ENCODE peak calls at places on chromosome 16, in ten cellular contexts. P, Y, Q, X, K, G, I, M, L and V are unnamed samples.
A peak's percentile ranks its signal among the peaks of the same experiment; 100 is the strongest.

GRCh38 chr16:71883193-71883848 is 661 bp downstream of the ZNF821 start:
- DNase-seq in P (peak; percentile 11), Y (peak; percentile 88), Q (peak; percentile 78), X (peak; percentile 54), K (peak; percentile 56), G (no peak), I (peak; percentile 23), M (peak; percentile 6), L (peak; percentile 55), V (peak; percentile 23)

GRCh38 chr16:56662357-56663354 is 4.9 kb downstream of the MT1F start:
- DNase-seq in P (no peak), Y (peak; percentile 52), Q (peak; percentile 65), X (no peak), K (no peak), G (no peak), I (no peak), M (no peak), L (no peak), V (no peak)

GRCh38 chr16:65002265-65002664 is 119.6 kb downstream of the CDH11 start:
- DNase-seq in P (peak; percentile 81), Y (no peak), Q (no peak), X (no peak), K (no peak), G (no peak), I (no peak), M (peak; percentile 91), L (no peak), V (no peak)

GRCh38 chr16:20761175-20761574 is 2.6 kb upstream of the ACSM3 start:
- DNase-seq in P (no peak), Y (no peak), Q (no peak), X (no peak), K (no peak), G (no peak), I (no peak), M (no peak), L (no peak), V (no peak)

GRCh38 chr16:47815655-47816054 is 340.1 kb downstream of the ABCC12 start:
- DNase-seq in P (peak; percentile 17), Y (no peak), Q (no peak), X (no peak), K (no peak), G (no peak), I (peak; percentile 21), M (no peak), L (no peak), V (no peak)

GRCh38 chr16:17116595-17117322 is 354.0 kb downstream of the XYLT1 start:
- DNase-seq in P (no peak), Y (no peak), Q (no peak), X (no peak), K (no peak), G (no peak), I (no peak), M (no peak), L (no peak), V (no peak)

GRCh38 chr16:23351360-23351759 is 49.3 kb downstream of the SCNN1B start:
- DNase-seq in P (no peak), Y (no peak), Q (no peak), X (no peak), K (no peak), G (no peak), I (no peak), M (no peak), L (no peak), V (no peak)

GRCh38 chr16:28292731-28293588 is 635 bp downstream of the SBK1 start:
- DNase-seq in P (no peak), Y (peak; percentile 95), Q (peak; percentile 94), X (no peak), K (peak; percentile 47), G (no peak), I (no peak), M (no peak), L (no peak), V (no peak)

GRCh38 chr16:54935411-54936085 is 4.9 kb downstream of the IRX5 start:
- DNase-seq in P (peak; percentile 8), Y (no peak), Q (peak; percentile 6), X (no peak), K (no peak), G (no peak), I (peak; percentile 43), M (no peak), L (no peak), V (peak; percentile 58)

GRCh38 chr16:82651921-82652601 is 25.3 kb downstream of the CDH13 start:
- DNase-seq in P (no peak), Y (no peak), Q (no peak), X (no peak), K (no peak), G (no peak), I (no peak), M (no peak), L (no peak), V (no peak)

GRCh38 chr16:67529639-67530012 is 997 bp downstream of the RIPOR1 start:
- DNase-seq in P (peak; percentile 31), Y (no peak), Q (peak; percentile 44), X (no peak), K (no peak), G (no peak), I (peak; percentile 25), M (no peak), L (no peak), V (peak; percentile 31)

DNA sequence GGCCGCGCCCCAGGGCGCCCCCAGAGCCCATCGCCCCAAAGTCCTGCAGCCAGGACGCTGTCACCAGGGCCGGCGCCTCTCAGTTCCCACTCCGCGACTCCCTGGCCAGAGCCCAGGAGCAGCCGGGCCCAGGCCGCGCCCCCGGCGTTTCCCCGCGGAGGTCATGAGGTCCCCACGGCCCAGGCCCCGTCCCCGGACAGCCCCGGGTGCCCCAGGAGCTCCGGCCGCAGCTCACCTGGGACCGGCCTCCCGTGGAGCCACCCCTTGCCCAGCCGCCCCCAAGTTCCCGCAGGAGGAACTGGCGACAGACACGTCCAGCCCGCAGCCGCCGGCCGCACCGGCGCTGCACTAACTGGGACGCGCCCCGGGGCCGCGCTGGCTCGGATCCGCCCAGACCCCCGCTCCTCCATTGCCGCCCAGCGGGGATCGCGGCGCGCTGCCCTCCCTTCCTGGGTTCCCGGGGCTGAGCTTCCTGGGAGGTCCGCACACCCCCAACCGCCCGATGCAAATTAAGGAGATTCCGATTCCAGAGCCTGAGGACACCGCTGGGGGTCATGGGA is 9.7 kb downstream of the AHSP start:
- DNase-seq in P (peak; percentile 9), Y (peak; percentile 63), Q (peak; percentile 73), X (no peak), K (no peak), G (no peak), I (no peak), M (no peak), L (no peak), V (no peak)
- H3K4me3 ChIP-seq in P (peak overlapping the region; percentile 22), Y (peak overlapping the region; percentile 45), Q (peak overlapping the region; percentile 54), X (peak overlapping the region; percentile 32), K (no peak overlapping the region), G (peak overlapping the region; percentile 54), I (no peak overlapping the region), M (no peak overlapping the region), L (no peak overlapping the region), V (no peak overlapping the region)

DNA sequence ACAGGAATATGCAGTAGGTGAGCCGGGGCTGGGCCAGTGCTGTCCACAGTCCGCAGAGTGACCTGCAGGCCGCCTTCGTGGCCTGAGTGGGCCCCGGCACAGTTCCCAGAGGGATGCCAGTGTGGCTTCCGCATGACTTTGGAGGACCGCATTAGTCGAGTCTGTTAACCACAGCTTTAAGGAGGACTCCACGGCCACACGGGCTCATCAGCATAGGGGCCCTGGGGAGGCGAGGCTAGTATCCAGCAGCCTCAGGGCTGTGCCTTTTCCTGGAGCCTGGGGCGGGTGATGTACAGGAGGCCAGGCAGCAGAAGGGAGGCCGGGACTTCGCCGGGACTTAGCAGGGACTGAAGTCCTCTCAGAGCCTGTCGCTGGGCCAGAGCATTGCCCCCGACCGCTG is 13.2 kb downstream of the TSC2 start:
- DNase-seq in P (no peak), Y (no peak), Q (no peak), X (no peak), K (no peak), G (no peak), I (no peak), M (no peak), L (no peak), V (no peak)
- H3K36me3 ChIP-seq in P (peaks cover 16% of the 10 kb centered on the region), Y (peaks cover 7% of the 10 kb centered on the region), Q (peaks cover under 1% of the 10 kb centered on the region), X (peaks cover 14% of the 10 kb centered on the region), K (peaks cover 67% of the 10 kb centered on the region), G (peaks cover 38% of the 10 kb centered on the region), I (peaks cover 4% of the 10 kb centered on the region), M (peaks cover 67% of the 10 kb centered on the region), L (peaks cover 10% of the 10 kb centered on the region), V (peaks cover 33% of the 10 kb centered on the region)

GRCh38 chr16:3609895-3610697 is 1.3 kb downstream of the SLX4 start:
- DNase-seq in P (peak; percentile 24), Y (no peak), Q (no peak), X (no peak), K (no peak), G (no peak), I (no peak), M (no peak), L (no peak), V (no peak)

GRCh38 chr16:3607161-3607560 is 4.2 kb downstream of the SLX4 start:
- DNase-seq in P (no peak), Y (peak; percentile 13), Q (no peak), X (no peak), K (no peak), G (no peak), I (no peak), M (no peak), L (no peak), V (no peak)

GRCh38 chr16:3607634-3608033 is 3.8 kb downstream of the SLX4 start:
- DNase-seq in P (no peak), Y (no peak), Q (no peak), X (no peak), K (no peak), G (no peak), I (no peak), M (no peak), L (no peak), V (no peak)

GRCh38 chr16:3606441-3606840 is 5.0 kb downstream of the SLX4 start:
- DNase-seq in P (no peak), Y (no peak), Q (no peak), X (no peak), K (no peak), G (no peak), I (no peak), M (no peak), L (no peak), V (no peak)

GRCh38 chr16:3608069-3608468 is 3.3 kb downstream of the SLX4 start:
- DNase-seq in P (no peak), Y (no peak), Q (no peak), X (no peak), K (no peak), G (no peak), I (no peak), M (no peak), L (no peak), V (no peak)
- H3K4me3 ChIP-seq in P (no peak overlapping the region), Y (no peak overlapping the region), Q (no peak overlapping the region), X (no peak overlapping the region), K (no peak overlapping the region), G (no peak overlapping the region), I (no peak overlapping the region), M (no peak overlapping the region), L (no peak overlapping the region), V (no peak overlapping the region)

GRCh38 chr16:89988951-89989350 is 30.3 kb downstream of the DBNDD1 start:
- DNase-seq in P (no peak), Y (no peak), Q (no peak), X (no peak), K (no peak), G (no peak), I (no peak), M (no peak), L (no peak), V (no peak)
- H3K36me3 ChIP-seq in P (peaks cover 14% of the 10 kb centered on the region), Y (peaks cover 69% of the 10 kb centered on the region), Q (peaks cover 11% of the 10 kb centered on the region), X (peaks cover 17% of the 10 kb centered on the region), K (peaks cover 78% of the 10 kb centered on the region), G (peaks cover 62% of the 10 kb centered on the region), I (peaks cover 16% of the 10 kb centered on the region), M (peaks cover 66% of the 10 kb centered on the region), L (peaks cover 75% of the 10 kb centered on the region), V (peaks cover 92% of the 10 kb centered on the region)